ENCODE peak calls at places on chromosome 7, in seven cellular contexts. F, U, M, A, I, Q and E are unnamed samples.

GRCh38 chr7:21543528-21544302 is 876 bp downstream of the DNAH11 start:
- DNase-seq in F (no peak), U (peak; percentile 29), M (no peak), A (no peak), I (peak; percentile 31), Q (no peak), E (no peak)

GRCh38 chr7:117184367-117184766 is 138.5 kb downstream of the WNT2 start:
- DNase-seq in F (no peak), U (no peak), M (no peak), A (no peak), I (no peak), Q (no peak), E (no peak)

GRCh38 chr7:21261627-21262564 is 166.0 kb upstream of the SP4 start:
- DNase-seq in F (peak; percentile 45), U (peak; percentile 64), M (peak; percentile 33), A (no peak), I (peak; percentile 35), Q (peak; percentile 62), E (peak; percentile 25)

GRCh38 chr7:116305485-116306408 is 95.4 kb downstream of the TES start:
- DNase-seq in F (no peak), U (no peak), M (no peak), A (no peak), I (peak; percentile 64), Q (no peak), E (no peak)

GRCh38 chr7:136523581-136523980 is 344.9 kb upstream of the CHRM2 start:
- DNase-seq in F (no peak), U (no peak), M (no peak), A (no peak), I (no peak), Q (no peak), E (no peak)

GRCh38 chr7:44814956-44815355 is 18.5 kb downstream of the PPIA start:
- DNase-seq in F (no peak), U (no peak), M (no peak), A (no peak), I (no peak), Q (no peak), E (no peak)

GRCh38 chr7:94440460-94441039 is 45.9 kb downstream of the COL1A2 start:
- DNase-seq in F (no peak), U (no peak), M (no peak), A (no peak), I (no peak), Q (no peak), E (peak; percentile 55)

GRCh38 chr7:84251183-84251845 is 56.7 kb upstream of the SEMA3A start:
- DNase-seq in F (no peak), U (peak; percentile 44), M (no peak), A (no peak), I (peak; percentile 68), Q (no peak), E (no peak)

GRCh38 chr7:131370523-131370968 is 42.9 kb downstream of the MKLN1 start:
- DNase-seq in F (peak; percentile 44), U (peak; percentile 21), M (no peak), A (no peak), I (peak; percentile 41), Q (peak; percentile 19), E (no peak)

GRCh38 chr7:924541-925231 is 29.8 kb downstream of the ADAP1 start:
- DNase-seq in F (no peak), U (no peak), M (peak; percentile 25), A (peak; percentile 13), I (no peak), Q (peak; percentile 35), E (peak; percentile 38)

GRCh38 chr7:114293289-114294012 is 121.2 kb upstream of the FOXP2 start:
- DNase-seq in F (no peak), U (peak; percentile 55), M (no peak), A (no peak), I (no peak), Q (no peak), E (no peak)

GRCh38 chr7:7869036-7869435 is 99.6 kb upstream of the GLCCI1 start:
- DNase-seq in F (no peak), U (no peak), M (no peak), A (no peak), I (no peak), Q (no peak), E (no peak)

GRCh38 chr7:101913247-101913721 is 95.9 kb downstream of the CUX1 start:
- DNase-seq in F (no peak), U (no peak), M (no peak), A (peak; percentile 51), I (no peak), Q (no peak), E (no peak)

GRCh38 chr7:47535033-47535703 is 46.7 kb downstream of the TNS3 start:
- DNase-seq in F (no peak), U (peak; percentile 75), M (no peak), A (no peak), I (peak; percentile 54), Q (no peak), E (no peak)

GRCh38 chr7:149205690-149206381 is 10.5 kb downstream of the ZNF282 start:
- DNase-seq in F (no peak), U (no peak), M (no peak), A (no peak), I (no peak), Q (no peak), E (peak; percentile 22)

GRCh38 chr7:124033093-124033806 is 383 bp upstream of the TMEM229A start:
- DNase-seq in F (no peak), U (peak; percentile 77), M (peak; percentile 86), A (peak; percentile 20), I (peak; percentile 40), Q (no peak), E (peak; percentile 32)

GRCh38 chr7:95199779-95200558 is 124.4 kb downstream of the PON1 start:
- DNase-seq in F (no peak), U (peak; percentile 60), M (no peak), A (peak; percentile 50), I (peak; percentile 72), Q (no peak), E (peak; percentile 17)

GRCh38 chr7:158272091-158272490 is 315.5 kb downstream of the PTPRN2 start:
- DNase-seq in F (no peak), U (no peak), M (no peak), A (no peak), I (no peak), Q (no peak), E (no peak)

GRCh38 chr7:70193514-70193913 is 595.2 kb downstream of the AUTS2 start:
- DNase-seq in F (peak; percentile 11), U (no peak), M (no peak), A (no peak), I (peak; percentile 47), Q (no peak), E (peak; percentile 11)

GRCh38 chr7:103735377-103735776 is 254.1 kb downstream of the RELN start:
- DNase-seq in F (no peak), U (no peak), M (no peak), A (no peak), I (peak; percentile 25), Q (no peak), E (no peak)

GRCh38 chr7:132255898-132256297 is 320.4 kb downstream of the PLXNA4 start:
- DNase-seq in F (no peak), U (no peak), M (peak; percentile 77), A (no peak), I (no peak), Q (no peak), E (no peak)

GRCh38 chr7:117087639-117088396 is 134.5 kb downstream of the ST7 start:
- DNase-seq in F (peak; percentile 2), U (no peak), M (no peak), A (no peak), I (no peak), Q (no peak), E (no peak)

GRCh38 chr7:144174613-144175012 is 8.7 kb upstream of the CTAGE4 start:
- DNase-seq in F (no peak), U (no peak), M (no peak), A (no peak), I (no peak), Q (no peak), E (no peak)

GRCh38 chr7:142913051-142913450 is 20.5 kb downstream of the TRPV5 start:
- DNase-seq in F (no peak), U (no peak), M (no peak), A (no peak), I (no peak), Q (no peak), E (no peak)

GRCh38 chr7:94510582-94511456 is 1.2 kb downstream of the CASD1 start:
- DNase-seq in F (peak; percentile 60), U (peak; percentile 65), M (peak; percentile 32), A (no peak), I (peak; percentile 30), Q (peak; percentile 32), E (no peak)

GRCh38 chr7:35390146-35390545 is 136.2 kb upstream of the TBX20 start:
- DNase-seq in F (no peak), U (no peak), M (no peak), A (no peak), I (no peak), Q (no peak), E (no peak)

DNA sequence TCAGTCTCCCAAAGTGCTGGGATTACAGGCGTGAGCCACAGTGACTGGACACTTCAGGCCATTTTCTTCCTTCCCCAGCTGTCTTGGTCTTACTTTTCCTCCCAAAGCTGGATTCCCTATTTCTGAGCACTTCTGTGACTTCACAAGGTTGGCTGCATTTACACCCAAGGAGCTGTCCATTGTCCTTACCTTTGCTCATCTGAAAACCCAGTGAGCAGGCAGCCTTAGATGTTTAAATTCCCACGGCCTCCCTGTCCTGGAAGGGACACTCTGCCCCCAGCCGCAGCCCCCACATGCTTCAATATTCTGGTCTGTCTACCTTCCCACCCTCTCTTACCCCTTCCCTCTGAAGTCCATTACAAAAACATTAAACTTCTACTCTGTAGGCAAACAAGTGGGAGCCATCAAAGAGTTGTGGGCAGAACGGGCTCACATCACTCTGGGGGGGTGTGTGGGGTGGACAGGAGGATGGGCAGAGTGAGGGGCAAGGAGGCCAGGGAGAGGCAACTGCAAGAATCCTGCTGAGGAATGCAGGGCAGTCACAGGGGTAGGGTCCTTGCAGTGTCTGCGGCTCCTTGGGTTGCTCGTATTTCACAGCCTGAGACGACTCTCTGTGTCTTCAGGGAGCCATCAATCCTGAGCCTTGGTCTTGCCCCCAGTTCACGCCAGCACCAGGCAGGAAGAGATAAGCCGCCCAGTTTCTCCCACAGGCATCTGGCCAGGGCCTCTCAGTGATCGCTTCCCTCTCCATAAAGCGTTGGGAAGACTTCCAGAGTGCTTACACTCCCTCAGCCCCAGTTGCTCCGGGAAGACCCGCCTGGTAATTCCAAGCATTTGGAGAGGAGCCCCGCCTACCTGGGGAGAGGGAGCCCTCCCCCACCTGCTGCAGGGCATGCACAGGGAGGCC is 74.0 kb upstream of the EFCAB10 start:
- DNase-seq in F (no peak), U (peak; percentile 78), M (peak; percentile 68), A (peak; percentile 62), I (peak; percentile 50), Q (no peak), E (peak; percentile 49)
- H3K27ac ChIP-seq in F (no peak overlapping the region), U (no peak overlapping the region), M (no peak overlapping the region), A (peak overlapping the region; percentile 22), I (no peak overlapping the region), Q (no peak overlapping the region), E (no peak overlapping the region)

GRCh38 chr7:31440511-31440910 is 73.4 kb upstream of the ITPRID1 start:
- DNase-seq in F (no peak), U (no peak), M (no peak), A (no peak), I (no peak), Q (no peak), E (no peak)
- H3K27me3 ChIP-seq in F (no peaks in the 10 kb centered on the region), U (no peaks in the 10 kb centered on the region), M (no peaks in the 10 kb centered on the region), A (no peaks in the 10 kb centered on the region), I (no peaks in the 10 kb centered on the region), Q (no peaks in the 10 kb centered on the region), E (no peaks in the 10 kb centered on the region)

GRCh38 chr7:140541176-140541512 is 61.8 kb upstream of the MKRN1 start:
- DNase-seq in F (no peak), U (no peak), M (no peak), A (no peak), I (no peak), Q (no peak), E (no peak)
- H3K27ac ChIP-seq in F (no peak overlapping the region), U (peak overlapping the region; percentile 73), M (peak overlapping the region; percentile 53), A (peak overlapping the region; percentile 71), I (peak overlapping the region; percentile 63), Q (peak overlapping the region; percentile 43), E (peak overlapping the region; percentile 82)

GRCh38 chr7:4835398-4836205 is 26.2 kb downstream of the PAPOLB start:
- DNase-seq in F (no peak), U (no peak), M (no peak), A (no peak), I (no peak), Q (no peak), E (no peak)
- H3K27me3 ChIP-seq in F (no peaks in the 10 kb centered on the region), U (no peaks in the 10 kb centered on the region), M (no peaks in the 10 kb centered on the region), A (no peaks in the 10 kb centered on the region), I (no peaks in the 10 kb centered on the region), Q (no peaks in the 10 kb centered on the region), E (no peaks in the 10 kb centered on the region)